ENCODE peak calls at places on chromosomes 12 and 14, in six cellular contexts. O is mucosa of descending colon, I is tibial artery, R is A549, P is keratinocyte, J is adrenal gland. Z is an unnamed sample.
A peak's percentile ranks its signal among the peaks of the same experiment; 100 is the strongest.

GRCh38 chr14:90809530-90810312 is 6.5 kb downstream of the TTC7B start:
- DNase-seq in R (no peak), P (no peak), J (no peak), I (no peak), O (no peak), Z (no peak)

GRCh38 chr12:59636945-59637656 is 41.3 kb downstream of the SLC16A7 start:
- DNase-seq in R (no peak), J (no peak), I (no peak), P (no peak), O (no peak), Z (no peak)

GRCh38 chr12:57726884-57727757 is 11.4 kb downstream of the AGAP2 start:
- DNase-seq in P (no peak), O (no peak), I (no peak), J (peak; percentile 62), R (no peak), Z (peak; percentile 52)

GRCh38 chr12:89700191-89700810 is 8.3 kb downstream of the ATP2B1 start:
- DNase-seq in P (no peak), I (no peak), J (no peak), R (peak; percentile 26), O (no peak), Z (no peak)

GRCh38 chr14:75884198-75884611 is 97.6 kb downstream of the TGFB3 start:
- DNase-seq in P (no peak), O (no peak), R (no peak), I (no peak), J (no peak), Z (no peak)

GRCh38 chr14:80275208-80275850 is 64.0 kb upstream of the DIO2 start:
- DNase-seq in R (no peak), I (no peak), J (no peak), P (no peak), O (no peak), Z (no peak)

GRCh38 chr12:28110329-28110728 is 79.9 kb upstream of the CCDC91 start:
- DNase-seq in I (no peak), O (no peak), J (no peak), R (no peak), P (no peak), Z (no peak)

GRCh38 chr12:91219919-91220318 is 37.3 kb upstream of the DCN start:
- DNase-seq in R (no peak), I (no peak), O (no peak), P (no peak), J (no peak), Z (no peak)

GRCh38 chr14:20436363-20436755 is 393 bp upstream of the KLHL33 start:
- DNase-seq in O (no peak), R (no peak), J (no peak), P (no peak), I (peak; percentile 33), Z (no peak)

DNA sequence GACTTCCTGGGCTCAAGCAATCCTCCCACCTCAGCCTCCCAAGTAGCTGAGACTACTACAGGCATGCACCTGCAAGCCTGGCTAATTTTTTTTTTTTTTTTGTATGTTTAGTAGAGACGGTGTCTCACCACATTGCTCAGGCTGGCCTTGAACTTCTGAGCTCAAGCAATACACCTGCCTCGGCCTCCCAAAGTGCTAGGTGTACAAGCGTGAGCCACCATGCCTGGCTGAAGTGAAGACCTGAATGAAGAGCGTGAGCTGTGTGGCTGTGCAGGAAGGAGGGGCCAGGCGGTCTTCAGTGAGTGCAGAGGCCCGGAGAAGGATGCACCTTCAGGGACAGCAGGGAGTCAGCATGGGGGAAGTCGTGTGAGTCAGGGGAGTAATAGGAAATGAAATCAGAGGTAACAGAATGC is 14.9 kb upstream of the NFKBIA start:
- DNase-seq in J (no peak), P (no peak), I (no peak), R (no peak), O (no peak), Z (no peak)
- H3K4me1 ChIP-seq in J (peaks cover 4% of the 10 kb centered on the region), P (peaks cover 8% of the 10 kb centered on the region), I (no peaks in the 10 kb centered on the region), R (peaks cover 45% of the 10 kb centered on the region), O (no peaks in the 10 kb centered on the region), Z (no peaks in the 10 kb centered on the region)

GRCh38 chr12:14842315-14842714 is 1.0 kb downstream of the ART4 start:
- DNase-seq in J (no peak), I (no peak), P (no peak), R (no peak), O (no peak), Z (no peak)

GRCh38 chr12:14841761-14842160 is 1.6 kb downstream of the ART4 start:
- DNase-seq in O (no peak), P (no peak), R (peak; percentile 70), I (peak; percentile 80), J (peak; percentile 81), Z (peak; percentile 79)

GRCh38 chr12:14845350-14845750 is 2.0 kb upstream of the ART4 start:
- DNase-seq in R (peak; percentile 64), O (no peak), I (peak; percentile 64), J (peak; percentile 74), P (no peak), Z (no peak)

GRCh38 chr12:14846042-14846587 is 2.8 kb upstream of the ART4 start:
- DNase-seq in I (no peak), J (no peak), R (no peak), O (no peak), P (no peak), Z (no peak)

DNA sequence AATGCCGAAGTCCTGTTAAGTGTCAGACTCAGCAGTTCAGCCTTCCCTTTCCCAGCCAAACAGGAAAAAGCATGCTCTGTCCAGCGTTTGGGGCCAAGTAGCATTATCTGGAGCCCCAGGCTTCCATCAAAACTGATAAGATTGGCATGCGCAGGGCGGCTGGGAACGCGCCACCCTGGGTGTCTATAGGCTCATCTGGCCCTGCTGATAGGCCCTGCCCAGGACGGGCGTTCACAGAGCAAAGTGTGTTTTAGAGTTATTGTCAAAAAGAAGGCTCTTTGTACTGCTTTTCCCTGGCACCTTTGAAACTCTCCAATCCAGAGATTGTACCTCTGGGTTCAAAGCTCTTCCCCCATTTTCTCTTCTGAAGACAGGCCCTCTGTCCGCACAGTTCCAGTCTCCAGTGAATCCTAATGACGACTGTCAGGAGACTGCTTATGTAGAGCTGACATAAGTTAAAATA is at the start of gene ART4:
- DNase-seq in P (no peak), J (no peak), O (no peak), I (peak; percentile 41), R (no peak), Z (no peak)
- TF ChIP-seq CTCF in P (no peak), J (no peak), O (no peak), I (no peak), R (no peak), Z (no peak)

DNA sequence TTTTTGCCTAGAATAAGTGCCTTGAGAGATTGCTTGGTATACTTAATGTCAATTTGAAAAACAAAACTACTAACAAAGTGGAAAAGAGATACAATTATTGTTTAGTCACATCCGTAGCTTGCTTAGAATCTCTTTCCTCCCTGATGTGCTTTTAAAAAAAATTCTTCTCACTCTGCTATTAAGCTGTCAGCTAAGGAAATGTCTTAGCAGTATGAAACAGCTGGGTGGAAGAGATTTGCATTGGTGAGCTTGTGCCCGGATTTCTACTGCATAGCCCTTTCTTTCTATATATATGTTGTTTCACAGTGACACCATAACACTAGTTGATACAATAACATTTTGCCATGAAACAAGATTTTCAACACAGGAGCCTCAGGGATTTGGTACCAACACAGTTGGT is 229.4 kb upstream of the RGS6 start:
- DNase-seq in I (no peak), J (no peak), R (no peak), O (no peak), P (no peak), Z (no peak)
- H3K4me1 ChIP-seq in I (peaks cover 5% of the 10 kb centered on the region), J (no peaks in the 10 kb centered on the region), R (no peaks in the 10 kb centered on the region), O (no peaks in the 10 kb centered on the region), P (peaks cover 24% of the 10 kb centered on the region), Z (no peaks in the 10 kb centered on the region)

GRCh38 chr12:106680280-106680679 is 94.2 kb upstream of the RIC8B start:
- DNase-seq in J (no peak), O (no peak), I (no peak), P (no peak), R (no peak), Z (no peak)

GRCh38 chr12:106681210-106681609 is 93.3 kb upstream of the RIC8B start:
- DNase-seq in R (no peak), I (no peak), O (no peak), J (no peak), P (no peak), Z (no peak)

GRCh38 chr12:106684497-106684896 is 90.0 kb upstream of the RIC8B start:
- DNase-seq in R (no peak), P (no peak), I (no peak), J (no peak), O (no peak), Z (no peak)

GRCh38 chr12:106685381-106685780 is 89.1 kb upstream of the RIC8B start:
- DNase-seq in O (no peak), I (no peak), J (no peak), P (no peak), R (no peak), Z (no peak)

DNA sequence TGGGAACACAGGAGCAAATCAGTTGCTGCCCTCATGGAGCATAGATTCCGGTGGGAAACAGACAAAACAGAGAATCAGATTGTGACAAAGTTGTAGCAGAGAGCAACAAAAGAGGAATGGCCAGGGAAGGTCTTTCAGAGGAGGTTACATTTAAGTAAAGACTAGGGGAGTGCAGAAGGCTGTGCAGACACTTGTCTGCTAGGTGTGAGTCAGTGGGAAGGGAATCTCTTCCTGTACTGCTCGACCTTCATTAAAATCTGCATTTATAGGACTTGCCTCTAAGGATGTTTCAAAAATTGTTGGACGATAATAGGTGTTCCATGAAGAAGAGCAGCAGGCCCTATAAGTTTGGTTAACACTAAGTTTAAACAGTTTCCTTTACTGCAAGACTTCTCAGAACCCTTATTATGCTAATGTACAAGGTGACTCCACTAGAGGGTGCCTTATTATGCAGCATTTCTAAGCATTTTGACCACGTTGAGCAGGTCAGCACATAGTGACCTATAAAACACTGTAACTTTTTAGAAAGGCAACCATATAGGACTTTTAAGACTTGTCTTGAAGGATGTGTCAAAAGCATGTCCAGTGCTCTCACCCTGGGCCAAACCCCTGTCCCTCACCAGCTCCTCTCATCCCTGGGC is 91.8 kb upstream of the RIC8B start:
- DNase-seq in R (peak; percentile 56), O (no peak), I (no peak), J (no peak), P (no peak), Z (no peak)
- TF ChIP-seq CTCF in R (peak; percentile 28), O (no peak), I (no peak), J (no peak), P (peak; percentile 38), Z (no peak)

GRCh38 chr14:52313493-52313881 is 625 bp upstream of the PTGER2 start:
- DNase-seq in I (no peak), O (no peak), J (no peak), P (no peak), R (no peak), Z (no peak)

GRCh38 chr14:52315355-52315718 is 1.2 kb downstream of the PTGER2 start:
- DNase-seq in I (no peak), J (no peak), R (no peak), P (no peak), O (no peak), Z (no peak)

GRCh38 chr14:52313903-52314481 is at the start of gene PTGER2:
- DNase-seq in I (peak; percentile 81), J (peak; percentile 66), R (peak; percentile 63), P (peak; percentile 40), O (peak; percentile 94), Z (peak; percentile 76)

GRCh38 chr14:52312872-52313492 is 1.1 kb upstream of the PTGER2 start:
- DNase-seq in I (no peak), P (no peak), O (no peak), J (no peak), R (no peak), Z (no peak)

GRCh38 chr14:52314521-52315354 is 626 bp downstream of the PTGER2 start:
- DNase-seq in O (peak; percentile 72), R (no peak), I (no peak), P (no peak), J (no peak), Z (no peak)
- H3K4me1 ChIP-seq in O (peaks cover 10% of the 10 kb centered on the region), R (no peaks in the 10 kb centered on the region), I (peaks cover 29% of the 10 kb centered on the region), P (peaks cover 14% of the 10 kb centered on the region), J (peaks cover 26% of the 10 kb centered on the region), Z (no peaks in the 10 kb centered on the region)

Z was measured in pancreas.